ENCODE peak calls at places on chromosomes 1 and 21, in ten cellular contexts. S is GM12865; F is NCI-H2171 treated with DMSO at 0.1 percent for 48 hours; L is mesenteric fat pad; A is T-cell; O is upper lobe of right lung; C is B cell; D is stimulated activated CD4-positive, alpha-beta T cell treated with anti-CD3 and anti-CD28 coated beads, TNF-alpha, amount 100 ng/mL, for 24 hours; K is prostate gland; B is pancreas. Q is an unnamed sample.

GRCh38 chr1:107531065-107531908 is 390.4 kb downstream of the NTNG1 start:
- DNase-seq in C (no peak), B (no peak), O (no peak), F (peak), L (no peak), K (no peak), A (no peak), S (no peak), D (no peak), Q (no peak)

GRCh38 chr1:202146993-202147392 is 2.5 kb upstream of the ARL8A start:
- DNase-seq in L (no peak), S (no peak), C (no peak), F (no peak), B (no peak), O (no peak), K (no peak), A (no peak), D (no peak), Q (no peak)

GRCh38 chr1:155910621-155911121 is 478 bp downstream of the RIT1 start:
- DNase-seq in L (no peak), C (no peak), A (no peak), B (peak), O (no peak), K (peak), D (no peak), F (peak), S (peak), Q (no peak)

GRCh38 chr1:63797056-63797726 is 23.4 kb downstream of the ROR1 start:
- DNase-seq in S (no peak), B (no peak), A (no peak), F (no peak), C (no peak), L (no peak), O (no peak), K (no peak), D (no peak), Q (no peak)

GRCh38 chr1:171566467-171566866 is 55.6 kb upstream of the MYOCOS start:
- DNase-seq in C (no peak), F (peak), O (no peak), L (no peak), B (no peak), A (no peak), D (no peak), S (no peak), K (peak), Q (no peak)

GRCh38 chr1:53137729-53138128 is 4.7 kb downstream of the SLC1A7 start:
- DNase-seq in A (no peak), O (no peak), D (no peak), L (peak), F (peak), C (no peak), B (no peak), S (no peak), K (no peak), Q (no peak)

GRCh38 chr1:161200421-161200991 is 1.7 kb upstream of the ADAMTS4 start:
- DNase-seq in O (no peak), D (no peak), B (no peak), K (no peak), A (no peak), C (no peak), F (no peak), S (no peak), L (no peak), Q (no peak)

GRCh38 chr1:204931768-204932572 is 61.3 kb downstream of the NFASC start:
- DNase-seq in C (no peak), A (no peak), L (no peak), F (no peak), O (no peak), K (no peak), D (no peak), B (no peak), S (no peak), Q (peak)

GRCh38 chr1:61190476-61191067 is 108.2 kb downstream of the NFIA start:
- DNase-seq in S (no peak), D (no peak), C (no peak), O (no peak), A (no peak), B (no peak), L (no peak), K (no peak), F (no peak), Q (no peak)

GRCh38 chr1:163824006-163824405 is 502.3 kb downstream of the NUF2 start:
- DNase-seq in L (no peak), S (no peak), K (no peak), A (no peak), B (no peak), O (no peak), D (no peak), F (no peak), C (no peak), Q (no peak)

GRCh38 chr1:202697038-202697437 is 13.2 kb downstream of the SYT2 start:
- DNase-seq in O (no peak), F (peak), B (peak), D (no peak), L (no peak), K (no peak), C (no peak), A (no peak), S (no peak), Q (no peak)

GRCh38 chr1:30420519-30421050 is 302.8 kb downstream of the MATN1 start:
- DNase-seq in L (peak), C (peak), S (no peak), A (no peak), D (no peak), K (peak), O (peak), F (no peak), B (peak), Q (no peak)

GRCh38 chr1:202264300-202265075 is 70.9 kb downstream of the LGR6 start:
- DNase-seq in C (no peak), A (no peak), O (no peak), D (no peak), K (no peak), L (peak), F (no peak), S (no peak), B (no peak), Q (peak)

GRCh38 chr1:182699673-182700350 is 15.4 kb upstream of the RGS8 start:
- DNase-seq in O (no peak), L (no peak), C (peak), S (no peak), A (no peak), K (no peak), B (no peak), D (no peak), F (peak), Q (no peak)

GRCh38 chr21:46158666-46159300 is 3.4 kb upstream of the FTCD start:
- DNase-seq in F (no peak), C (no peak), L (peak), A (no peak), K (no peak), S (no peak), D (no peak), O (peak), B (peak), Q (peak)